ENCODE peak calls at places on chromosomes 11 and 22, in six cellular contexts. M, G, C, F, T and A are unnamed samples.

GRCh38 chr11:32852142-32852541 is 22.4 kb downstream of the PRRG4 start:
- DNase-seq in M (peak; percentile 45), G (no peak), C (no peak), F (no peak), T (no peak), A (no peak)

GRCh38 chr22:19795617-19796008 is 35.0 kb downstream of the TBX1 start:
- DNase-seq in M (no peak), G (no peak), C (no peak), F (no peak), T (no peak), A (no peak)

GRCh38 chr22:31122532-31123291 is at the start of gene INPP5J:
- DNase-seq in M (peak; percentile 24), G (peak; percentile 58), C (no peak), F (peak; percentile 44), T (peak; percentile 44), A (peak; percentile 34)

GRCh38 chr22:22810018-22810427 is 77.6 kb upstream of the IGLL5 start:
- DNase-seq in M (peak; percentile 46), G (peak; percentile 82), C (no peak), F (peak; percentile 50), T (peak; percentile 36), A (no peak)

GRCh38 chr11:31557991-31558390 is 48.4 kb downstream of the ELP4 start:
- DNase-seq in M (no peak), G (peak; percentile 13), C (no peak), F (no peak), T (no peak), A (no peak)

GRCh38 chr11:63920126-63920869 is 3.3 kb upstream of the RCOR2 start:
- DNase-seq in M (no peak), G (peak; percentile 76), C (no peak), F (peak; percentile 60), T (no peak), A (no peak)

GRCh38 chr11:35318977-35319925 is 100.1 kb downstream of the SLC1A2 start:
- DNase-seq in M (no peak), G (no peak), C (no peak), F (no peak), T (no peak), A (no peak)

GRCh38 chr11:102843474-102843873 is at the start of gene MMP3:
- DNase-seq in M (no peak), G (no peak), C (no peak), F (no peak), T (no peak), A (no peak)

GRCh38 chr11:79087957-79088318 is 352.9 kb downstream of the TENM4 start:
- DNase-seq in M (no peak), G (no peak), C (no peak), F (no peak), T (no peak), A (no peak)

DNA sequence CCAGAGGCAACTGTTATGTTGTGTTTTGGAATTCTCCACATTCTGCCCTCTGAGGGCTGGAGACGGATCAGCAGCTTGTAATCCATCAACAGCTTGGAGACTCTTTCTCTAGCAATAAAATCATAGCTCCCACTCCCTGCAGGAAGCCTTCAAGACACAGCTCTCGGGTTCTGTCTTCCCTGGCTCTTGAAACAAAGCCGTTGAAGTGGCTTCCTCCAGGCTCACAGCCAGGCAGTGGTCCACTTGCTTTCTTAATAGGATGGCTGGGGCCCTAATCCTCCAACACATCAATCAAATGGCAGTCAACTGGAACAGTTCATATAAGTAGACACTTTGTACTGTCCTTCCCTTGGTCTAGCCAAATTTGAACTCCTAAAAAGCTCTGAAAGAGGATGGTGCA is 74.4 kb downstream of the SC5D start:
- DNase-seq in M (no peak), G (no peak), C (no peak), F (no peak), T (no peak), A (no peak)
- H3K4me2 ChIP-seq in M (no peak overlapping the region), G (no peak overlapping the region), C (peak overlapping the region; percentile 81), F (no peak overlapping the region), T (no peak overlapping the region), A (no peak overlapping the region)

GRCh38 chr22:21771631-21771976 is 36.0 kb upstream of the YPEL1 start:
- DNase-seq in M (no peak), G (no peak), C (no peak), F (no peak), T (no peak), A (no peak)
- TF ChIP-seq CTCF in M (no peak), G (no peak), C (no peak), F (no peak), T (no peak), A (no peak)

DNA sequence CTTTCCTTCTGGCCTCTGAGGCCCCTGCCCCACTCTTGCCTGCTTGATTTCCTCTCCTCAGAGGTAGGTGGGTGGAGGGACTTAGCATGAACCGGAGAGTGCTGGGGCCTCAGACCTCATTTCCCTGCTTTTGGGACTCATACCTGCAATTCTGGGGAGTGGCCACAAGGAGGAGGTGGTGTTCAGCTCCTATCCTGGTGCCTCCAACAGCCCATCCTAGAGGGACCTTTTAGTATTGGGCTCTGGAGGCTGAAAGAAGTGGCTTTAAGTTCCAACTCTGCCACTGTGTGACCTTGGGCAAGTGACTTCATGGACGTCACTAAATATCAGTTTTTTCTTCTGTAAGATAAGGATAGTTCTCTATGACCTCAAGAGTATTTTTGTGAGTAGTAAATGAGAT is 98.6 kb downstream of the KIAA1671 start:
- DNase-seq in M (peak; percentile 35), G (no peak), C (no peak), F (no peak), T (peak; percentile 23), A (no peak)
- H3K27ac ChIP-seq in M (no peak overlapping the region), G (no peak overlapping the region), C (no peak overlapping the region), F (no peak overlapping the region), T (no peak overlapping the region), A (no peak overlapping the region)

DNA sequence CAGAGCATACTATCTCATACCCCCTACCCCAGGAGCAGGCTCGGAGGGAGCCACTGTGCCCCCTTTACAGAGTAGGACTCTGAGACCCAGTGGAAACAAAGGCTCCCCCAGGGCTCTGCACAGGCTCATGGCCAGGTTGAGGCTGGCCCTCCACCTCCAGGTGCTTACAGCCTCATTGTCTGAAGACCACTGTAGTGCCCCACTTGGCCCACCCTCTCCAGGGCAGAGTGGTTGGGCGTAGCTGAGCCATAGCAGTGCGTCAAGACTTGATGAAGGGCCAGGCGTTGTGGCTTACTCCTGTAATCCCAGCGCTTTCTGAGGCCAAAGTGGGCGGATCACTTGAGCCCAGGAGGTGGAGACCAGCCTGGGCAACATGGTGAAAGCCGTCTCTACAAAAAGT is 1.7 kb downstream of the ANKRD13D start:
- DNase-seq in M (no peak), G (no peak), C (no peak), F (no peak), T (no peak), A (no peak)
- H3K4me2 ChIP-seq in M (peak overlapping the region; percentile 98), G (peak overlapping the region; percentile 99), C (peak overlapping the region; percentile 97), F (peak overlapping the region; percentile 88), T (peak overlapping the region; percentile 95), A (peak overlapping the region; percentile 98)